ENCODE peak calls at places on chromosomes 7 and 10, in eight cellular contexts. One of them, this sample, is unnamed.

GRCh38 chr10:125130886-125131285 is 29.5 kb downstream of the CTBP2 start:
- DNase-seq in Kasumi-1: no peak
- DNase-seq in ELR: no peak
- DNase-seq in WERI-Rb-1: no peak
- DNase-seq in A549: no peak
- DNase-seq in activated CD8-positive, alpha-beta memory T cell treated with anti-CD3 and anti-CD28 coated beads for 48 hours: no peak
- DNase-seq in head of caudate nucleus: no peak
- DNase-seq in KBM-7: no peak
- DNase-seq in this sample: no peak

GRCh38 chr7:47453093-47454056 is 128.5 kb downstream of the TNS3 start:
- DNase-seq in Kasumi-1: no peak
- DNase-seq in ELR: peak
- DNase-seq in WERI-Rb-1: no peak
- DNase-seq in A549: peak
- DNase-seq in activated CD8-positive, alpha-beta memory T cell treated with anti-CD3 and anti-CD28 coated beads for 48 hours: no peak
- DNase-seq in head of caudate nucleus: peak
- DNase-seq in KBM-7: peak
- DNase-seq in this sample: peak

GRCh38 chr10:44278669-44279337 is 106.1 kb downstream of the CXCL12 start:
- DNase-seq in Kasumi-1: no peak
- DNase-seq in ELR: peak
- DNase-seq in WERI-Rb-1: no peak
- DNase-seq in A549: peak
- DNase-seq in activated CD8-positive, alpha-beta memory T cell treated with anti-CD3 and anti-CD28 coated beads for 48 hours: no peak
- DNase-seq in head of caudate nucleus: no peak
- DNase-seq in KBM-7: no peak
- DNase-seq in this sample: no peak

GRCh38 chr7:69663911-69664310 is 65.6 kb downstream of the AUTS2 start:
- DNase-seq in Kasumi-1: no peak
- DNase-seq in ELR: no peak
- DNase-seq in WERI-Rb-1: no peak
- DNase-seq in A549: no peak
- DNase-seq in activated CD8-positive, alpha-beta memory T cell treated with anti-CD3 and anti-CD28 coated beads for 48 hours: no peak
- DNase-seq in head of caudate nucleus: no peak
- DNase-seq in KBM-7: no peak
- DNase-seq in this sample: no peak

GRCh38 chr7:114785496-114785895 is 136.4 kb upstream of the MDFIC start:
- DNase-seq in Kasumi-1: no peak
- DNase-seq in ELR: no peak
- DNase-seq in WERI-Rb-1: no peak
- DNase-seq in A549: no peak
- DNase-seq in activated CD8-positive, alpha-beta memory T cell treated with anti-CD3 and anti-CD28 coated beads for 48 hours: no peak
- DNase-seq in head of caudate nucleus: no peak
- DNase-seq in KBM-7: no peak
- DNase-seq in this sample: no peak

GRCh38 chr10:6755891-6756460 is 175.9 kb upstream of the PRKCQ start:
- DNase-seq in Kasumi-1: no peak
- DNase-seq in ELR: peak
- DNase-seq in WERI-Rb-1: no peak
- DNase-seq in A549: no peak
- DNase-seq in activated CD8-positive, alpha-beta memory T cell treated with anti-CD3 and anti-CD28 coated beads for 48 hours: no peak
- DNase-seq in head of caudate nucleus: peak
- DNase-seq in KBM-7: no peak
- DNase-seq in this sample: no peak

GRCh38 chr7:104267701-104268368 is 60.0 kb upstream of the ORC5 start:
- DNase-seq in Kasumi-1: peak
- DNase-seq in ELR: peak
- DNase-seq in WERI-Rb-1: no peak
- DNase-seq in A549: peak
- DNase-seq in activated CD8-positive, alpha-beta memory T cell treated with anti-CD3 and anti-CD28 coated beads for 48 hours: no peak
- DNase-seq in head of caudate nucleus: no peak
- DNase-seq in KBM-7: peak
- DNase-seq in this sample: no peak

GRCh38 chr10:48557511-48558123 is 47.3 kb downstream of the ARHGAP22 start:
- DNase-seq in Kasumi-1: no peak
- DNase-seq in ELR: no peak
- DNase-seq in WERI-Rb-1: no peak
- DNase-seq in A549: no peak
- DNase-seq in activated CD8-positive, alpha-beta memory T cell treated with anti-CD3 and anti-CD28 coated beads for 48 hours: no peak
- DNase-seq in head of caudate nucleus: no peak
- DNase-seq in KBM-7: no peak
- DNase-seq in this sample: no peak

GRCh38 chr7:157309990-157310668 is 26.7 kb upstream of the DNAJB6 start:
- DNase-seq in Kasumi-1: no peak
- DNase-seq in ELR: peak
- DNase-seq in WERI-Rb-1: no peak
- DNase-seq in A549: peak
- DNase-seq in activated CD8-positive, alpha-beta memory T cell treated with anti-CD3 and anti-CD28 coated beads for 48 hours: no peak
- DNase-seq in head of caudate nucleus: peak
- DNase-seq in KBM-7: no peak
- DNase-seq in this sample: peak

GRCh38 chr7:136865236-136865635 is 3.2 kb upstream of the CHRM2 start:
- DNase-seq in Kasumi-1: no peak
- DNase-seq in ELR: no peak
- DNase-seq in WERI-Rb-1: no peak
- DNase-seq in A549: no peak
- DNase-seq in activated CD8-positive, alpha-beta memory T cell treated with anti-CD3 and anti-CD28 coated beads for 48 hours: no peak
- DNase-seq in head of caudate nucleus: no peak
- DNase-seq in KBM-7: no peak
- DNase-seq in this sample: no peak

GRCh38 chr10:123249894-123250293 is 95.7 kb downstream of the BUB3 start:
- DNase-seq in Kasumi-1: no peak
- DNase-seq in ELR: no peak
- DNase-seq in WERI-Rb-1: no peak
- DNase-seq in A549: no peak
- DNase-seq in activated CD8-positive, alpha-beta memory T cell treated with anti-CD3 and anti-CD28 coated beads for 48 hours: no peak
- DNase-seq in head of caudate nucleus: no peak
- DNase-seq in KBM-7: no peak
- DNase-seq in this sample: no peak

GRCh38 chr7:93902777-93903423 is 3.5 kb upstream of the GNGT1 start:
- DNase-seq in Kasumi-1: peak
- DNase-seq in ELR: peak
- DNase-seq in WERI-Rb-1: peak
- DNase-seq in A549: no peak
- DNase-seq in activated CD8-positive, alpha-beta memory T cell treated with anti-CD3 and anti-CD28 coated beads for 48 hours: no peak
- DNase-seq in head of caudate nucleus: no peak
- DNase-seq in KBM-7: peak
- DNase-seq in this sample: no peak

GRCh38 chr10:85604136-85604725 is 762.4 kb downstream of the GRID1 start:
- DNase-seq in Kasumi-1: no peak
- DNase-seq in ELR: no peak
- DNase-seq in WERI-Rb-1: no peak
- DNase-seq in A549: no peak
- DNase-seq in activated CD8-positive, alpha-beta memory T cell treated with anti-CD3 and anti-CD28 coated beads for 48 hours: no peak
- DNase-seq in head of caudate nucleus: no peak
- DNase-seq in KBM-7: no peak
- DNase-seq in this sample: no peak

GRCh38 chr7:30659312-30659711 is 22.9 kb downstream of the CRHR2 start:
- DNase-seq in Kasumi-1: no peak
- DNase-seq in ELR: no peak
- DNase-seq in WERI-Rb-1: no peak
- DNase-seq in A549: no peak
- DNase-seq in activated CD8-positive, alpha-beta memory T cell treated with anti-CD3 and anti-CD28 coated beads for 48 hours: no peak
- DNase-seq in head of caudate nucleus: no peak
- DNase-seq in KBM-7: no peak
- DNase-seq in this sample: no peak

GRCh38 chr7:129343099-129343700 is 91.0 kb upstream of the STRIP2 start:
- DNase-seq in Kasumi-1: peak
- DNase-seq in ELR: peak
- DNase-seq in WERI-Rb-1: no peak
- DNase-seq in A549: peak
- DNase-seq in activated CD8-positive, alpha-beta memory T cell treated with anti-CD3 and anti-CD28 coated beads for 48 hours: no peak
- DNase-seq in head of caudate nucleus: peak
- DNase-seq in KBM-7: peak
- DNase-seq in this sample: peak

GRCh38 chr7:27094304-27095049 is 1.3 kb downstream of the HOXA1 start:
- DNase-seq in Kasumi-1: no peak
- DNase-seq in ELR: no peak
- DNase-seq in WERI-Rb-1: no peak
- DNase-seq in A549: no peak
- DNase-seq in activated CD8-positive, alpha-beta memory T cell treated with anti-CD3 and anti-CD28 coated beads for 48 hours: no peak
- DNase-seq in head of caudate nucleus: no peak
- DNase-seq in KBM-7: no peak
- DNase-seq in this sample: no peak

GRCh38 chr7:139972000-139972399 is 90.8 kb downstream of the PARP12 start:
- DNase-seq in Kasumi-1: no peak
- DNase-seq in ELR: no peak
- DNase-seq in WERI-Rb-1: no peak
- DNase-seq in A549: no peak
- DNase-seq in activated CD8-positive, alpha-beta memory T cell treated with anti-CD3 and anti-CD28 coated beads for 48 hours: no peak
- DNase-seq in head of caudate nucleus: no peak
- DNase-seq in KBM-7: no peak
- DNase-seq in this sample: no peak

GRCh38 chr10:90674927-90675326 is 182.9 kb downstream of the HTR7 start:
- DNase-seq in Kasumi-1: no peak
- DNase-seq in ELR: peak
- DNase-seq in WERI-Rb-1: no peak
- DNase-seq in A549: no peak
- DNase-seq in activated CD8-positive, alpha-beta memory T cell treated with anti-CD3 and anti-CD28 coated beads for 48 hours: no peak
- DNase-seq in head of caudate nucleus: no peak
- DNase-seq in KBM-7: no peak
- DNase-seq in this sample: no peak

GRCh38 chr10:110137142-110137545 is 70.3 kb upstream of the MXI1 start:
- DNase-seq in Kasumi-1: peak
- DNase-seq in ELR: peak
- DNase-seq in WERI-Rb-1: no peak
- DNase-seq in A549: peak
- DNase-seq in activated CD8-positive, alpha-beta memory T cell treated with anti-CD3 and anti-CD28 coated beads for 48 hours: no peak
- DNase-seq in head of caudate nucleus: no peak
- DNase-seq in KBM-7: peak
- DNase-seq in this sample: peak

GRCh38 chr7:133040178-133040577 is 41.7 kb downstream of the CHCHD3 start:
- DNase-seq in Kasumi-1: no peak
- DNase-seq in ELR: no peak
- DNase-seq in WERI-Rb-1: no peak
- DNase-seq in A549: no peak
- DNase-seq in activated CD8-positive, alpha-beta memory T cell treated with anti-CD3 and anti-CD28 coated beads for 48 hours: no peak
- DNase-seq in head of caudate nucleus: no peak
- DNase-seq in KBM-7: no peak
- DNase-seq in this sample: no peak

GRCh38 chr10:129332476-129332875 is 134.6 kb upstream of the MGMT start:
- DNase-seq in Kasumi-1: no peak
- DNase-seq in ELR: no peak
- DNase-seq in WERI-Rb-1: peak
- DNase-seq in A549: no peak
- DNase-seq in activated CD8-positive, alpha-beta memory T cell treated with anti-CD3 and anti-CD28 coated beads for 48 hours: no peak
- DNase-seq in head of caudate nucleus: no peak
- DNase-seq in KBM-7: peak
- DNase-seq in this sample: no peak

GRCh38 chr7:135175931-135176330 is 5.4 kb upstream of the CYREN start:
- DNase-seq in Kasumi-1: no peak
- DNase-seq in ELR: no peak
- DNase-seq in WERI-Rb-1: no peak
- DNase-seq in A549: no peak
- DNase-seq in activated CD8-positive, alpha-beta memory T cell treated with anti-CD3 and anti-CD28 coated beads for 48 hours: no peak
- DNase-seq in head of caudate nucleus: no peak
- DNase-seq in KBM-7: no peak
- DNase-seq in this sample: no peak

This sample was measured in AG09319.